ENCODE peak calls at places on chromosomes 6 and 20, in four cellular contexts. One of them, this sample, is unnamed.

GRCh38 chr6:41277644-41278043 is 8.8 kb downstream of the TREM1 start:
- DNase-seq in stimulated activated CD4-positive, alpha-beta T cell treated with anti-CD3 and anti-CD28 coated beads, Interleukin-12 subunit alpha, Interleukin-12 subunit beta, amount 100 ng/mL, for 4 hours: no peak
- DNase-seq in GM12864: no peak
- DNase-seq in effector memory CD4-positive, alpha-beta T cell: no peak
- DNase-seq in this sample: no peak

GRCh38 chr6:142301421-142302391 is at the start of gene ADGRG6:
- DNase-seq in stimulated activated CD4-positive, alpha-beta T cell treated with anti-CD3 and anti-CD28 coated beads, Interleukin-12 subunit alpha, Interleukin-12 subunit beta, amount 100 ng/mL, for 4 hours: peak
- DNase-seq in GM12864: no peak
- DNase-seq in effector memory CD4-positive, alpha-beta T cell: no peak
- DNase-seq in this sample: no peak

GRCh38 chr6:69867075-69867911 is 937 bp downstream of the COL19A1 start:
- DNase-seq in stimulated activated CD4-positive, alpha-beta T cell treated with anti-CD3 and anti-CD28 coated beads, Interleukin-12 subunit alpha, Interleukin-12 subunit beta, amount 100 ng/mL, for 4 hours: peak
- DNase-seq in GM12864: no peak
- DNase-seq in effector memory CD4-positive, alpha-beta T cell: peak
- DNase-seq in this sample: peak

GRCh38 chr6:133262804-133263203 is 21.6 kb downstream of the EYA4 start:
- DNase-seq in stimulated activated CD4-positive, alpha-beta T cell treated with anti-CD3 and anti-CD28 coated beads, Interleukin-12 subunit alpha, Interleukin-12 subunit beta, amount 100 ng/mL, for 4 hours: no peak
- DNase-seq in GM12864: no peak
- DNase-seq in effector memory CD4-positive, alpha-beta T cell: no peak
- DNase-seq in this sample: no peak

GRCh38 chr6:162069995-162070394 is 657.6 kb downstream of the PRKN start:
- DNase-seq in stimulated activated CD4-positive, alpha-beta T cell treated with anti-CD3 and anti-CD28 coated beads, Interleukin-12 subunit alpha, Interleukin-12 subunit beta, amount 100 ng/mL, for 4 hours: no peak
- DNase-seq in GM12864: no peak
- DNase-seq in effector memory CD4-positive, alpha-beta T cell: no peak
- DNase-seq in this sample: no peak

GRCh38 chr20:42945595-42945994 is 244.1 kb downstream of the PTPRT start:
- DNase-seq in stimulated activated CD4-positive, alpha-beta T cell treated with anti-CD3 and anti-CD28 coated beads, Interleukin-12 subunit alpha, Interleukin-12 subunit beta, amount 100 ng/mL, for 4 hours: no peak
- DNase-seq in GM12864: no peak
- DNase-seq in effector memory CD4-positive, alpha-beta T cell: no peak
- DNase-seq in this sample: no peak

GRCh38 chr6:80541186-80541585 is 434.7 kb downstream of the BCKDHB start:
- DNase-seq in stimulated activated CD4-positive, alpha-beta T cell treated with anti-CD3 and anti-CD28 coated beads, Interleukin-12 subunit alpha, Interleukin-12 subunit beta, amount 100 ng/mL, for 4 hours: no peak
- DNase-seq in GM12864: no peak
- DNase-seq in effector memory CD4-positive, alpha-beta T cell: no peak
- DNase-seq in this sample: no peak

GRCh38 chr6:125095501-125096301 is 57.9 kb upstream of the TPD52L1 start:
- DNase-seq in stimulated activated CD4-positive, alpha-beta T cell treated with anti-CD3 and anti-CD28 coated beads, Interleukin-12 subunit alpha, Interleukin-12 subunit beta, amount 100 ng/mL, for 4 hours: no peak
- DNase-seq in GM12864: no peak
- DNase-seq in effector memory CD4-positive, alpha-beta T cell: no peak
- DNase-seq in this sample: no peak

GRCh38 chr6:36389353-36389752 is 1.9 kb upstream of the ETV7 start:
- DNase-seq in stimulated activated CD4-positive, alpha-beta T cell treated with anti-CD3 and anti-CD28 coated beads, Interleukin-12 subunit alpha, Interleukin-12 subunit beta, amount 100 ng/mL, for 4 hours: no peak
- DNase-seq in GM12864: no peak
- DNase-seq in effector memory CD4-positive, alpha-beta T cell: no peak
- DNase-seq in this sample: no peak

GRCh38 chr6:1952726-1953360 is 292.6 kb downstream of the GMDS start:
- DNase-seq in stimulated activated CD4-positive, alpha-beta T cell treated with anti-CD3 and anti-CD28 coated beads, Interleukin-12 subunit alpha, Interleukin-12 subunit beta, amount 100 ng/mL, for 4 hours: no peak
- DNase-seq in GM12864: no peak
- DNase-seq in effector memory CD4-positive, alpha-beta T cell: no peak
- DNase-seq in this sample: no peak

GRCh38 chr6:169454204-169454871 is 200.7 kb upstream of the THBS2 start:
- DNase-seq in stimulated activated CD4-positive, alpha-beta T cell treated with anti-CD3 and anti-CD28 coated beads, Interleukin-12 subunit alpha, Interleukin-12 subunit beta, amount 100 ng/mL, for 4 hours: no peak
- DNase-seq in GM12864: no peak
- DNase-seq in effector memory CD4-positive, alpha-beta T cell: no peak
- DNase-seq in this sample: no peak

GRCh38 chr20:41865938-41866337 is 247.8 kb upstream of the CHD6 start:
- DNase-seq in stimulated activated CD4-positive, alpha-beta T cell treated with anti-CD3 and anti-CD28 coated beads, Interleukin-12 subunit alpha, Interleukin-12 subunit beta, amount 100 ng/mL, for 4 hours: no peak
- DNase-seq in GM12864: no peak
- DNase-seq in effector memory CD4-positive, alpha-beta T cell: no peak
- DNase-seq in this sample: no peak

GRCh38 chr20:37207176-37207575 is 27.8 kb upstream of the MROH8 start:
- DNase-seq in stimulated activated CD4-positive, alpha-beta T cell treated with anti-CD3 and anti-CD28 coated beads, Interleukin-12 subunit alpha, Interleukin-12 subunit beta, amount 100 ng/mL, for 4 hours: no peak
- DNase-seq in GM12864: no peak
- DNase-seq in effector memory CD4-positive, alpha-beta T cell: no peak
- DNase-seq in this sample: no peak

GRCh38 chr20:36728986-36729385 is 16.9 kb downstream of the NDRG3 start:
- DNase-seq in stimulated activated CD4-positive, alpha-beta T cell treated with anti-CD3 and anti-CD28 coated beads, Interleukin-12 subunit alpha, Interleukin-12 subunit beta, amount 100 ng/mL, for 4 hours: no peak
- DNase-seq in GM12864: no peak
- DNase-seq in effector memory CD4-positive, alpha-beta T cell: no peak
- DNase-seq in this sample: no peak

GRCh38 chr6:105484238-105485161 is 81.6 kb upstream of the PREP start:
- DNase-seq in stimulated activated CD4-positive, alpha-beta T cell treated with anti-CD3 and anti-CD28 coated beads, Interleukin-12 subunit alpha, Interleukin-12 subunit beta, amount 100 ng/mL, for 4 hours: no peak
- DNase-seq in GM12864: no peak
- DNase-seq in effector memory CD4-positive, alpha-beta T cell: no peak
- DNase-seq in this sample: no peak